ENCODE peak calls at places on chromosomes 6 and 20, in six cellular contexts. One of them, this sample, is unnamed.

GRCh38 chr6:108873971-108874370 is 25.7 kb downstream of the ARMC2 start:
- DNase-seq in heart left ventricle: no peak
- DNase-seq in tibial nerve: no peak
- DNase-seq in stomach: no peak
- DNase-seq in uterus: no peak
- DNase-seq in esophagus squamous epithelium: no peak
- DNase-seq in this sample: no peak

GRCh38 chr6:10759312-10759839 is 11.8 kb downstream of the TMEM14B start:
- DNase-seq in uterus: no peak
- DNase-seq in heart left ventricle: no peak
- DNase-seq in stomach: no peak
- DNase-seq in esophagus squamous epithelium: no peak
- DNase-seq in tibial nerve: no peak
- DNase-seq in this sample: peak

GRCh38 chr6:73180718-73181619 is 44.3 kb downstream of the KHDC1L start:
- DNase-seq in uterus: no peak
- DNase-seq in tibial nerve: no peak
- DNase-seq in esophagus squamous epithelium: no peak
- DNase-seq in heart left ventricle: no peak
- DNase-seq in stomach: no peak
- DNase-seq in this sample: no peak

GRCh38 chr20:54207053-54207742 is 689 bp upstream of the PFDN4 start:
- DNase-seq in uterus: no peak
- DNase-seq in stomach: no peak
- DNase-seq in heart left ventricle: no peak
- DNase-seq in esophagus squamous epithelium: no peak
- DNase-seq in tibial nerve: no peak
- DNase-seq in this sample: no peak

GRCh38 chr6:138970856-138971425 is 17.1 kb downstream of the REPS1 start:
- DNase-seq in tibial nerve: no peak
- DNase-seq in heart left ventricle: peak
- DNase-seq in esophagus squamous epithelium: no peak
- DNase-seq in stomach: no peak
- DNase-seq in uterus: no peak
- DNase-seq in this sample: no peak

GRCh38 chr6:13357551-13358075 is 29.3 kb upstream of the TBC1D7 start:
- DNase-seq in uterus: no peak
- DNase-seq in tibial nerve: no peak
- DNase-seq in esophagus squamous epithelium: no peak
- DNase-seq in heart left ventricle: no peak
- DNase-seq in stomach: no peak
- DNase-seq in this sample: no peak

GRCh38 chr20:53875452-53875851 is 194.9 kb downstream of the BCAS1 start:
- DNase-seq in tibial nerve: no peak
- DNase-seq in heart left ventricle: peak
- DNase-seq in esophagus squamous epithelium: no peak
- DNase-seq in stomach: peak
- DNase-seq in uterus: no peak
- DNase-seq in this sample: peak

GRCh38 chr6:157860505-157860991 is 37.5 kb downstream of the SNX9 start:
- DNase-seq in esophagus squamous epithelium: no peak
- DNase-seq in uterus: no peak
- DNase-seq in tibial nerve: no peak
- DNase-seq in stomach: no peak
- DNase-seq in heart left ventricle: no peak
- DNase-seq in this sample: no peak

GRCh38 chr6:46993846-46994245 is 48.3 kb downstream of the ADGRF1 start:
- DNase-seq in esophagus squamous epithelium: no peak
- DNase-seq in tibial nerve: no peak
- DNase-seq in heart left ventricle: no peak
- DNase-seq in uterus: no peak
- DNase-seq in stomach: no peak
- DNase-seq in this sample: no peak

GRCh38 chr6:39402239-39402751 is 79.8 kb upstream of the KCNK16 start:
- DNase-seq in uterus: peak
- DNase-seq in esophagus squamous epithelium: no peak
- DNase-seq in tibial nerve: no peak
- DNase-seq in stomach: no peak
- DNase-seq in heart left ventricle: no peak
- DNase-seq in this sample: no peak

GRCh38 chr20:25237610-25238318 is 10.1 kb upstream of the PYGB start:
- DNase-seq in heart left ventricle: peak
- DNase-seq in stomach: no peak
- DNase-seq in esophagus squamous epithelium: peak
- DNase-seq in tibial nerve: peak
- DNase-seq in uterus: peak
- DNase-seq in this sample: peak

GRCh38 chr6:151564654-151565053 is 70.8 kb downstream of the CCDC170 start:
- DNase-seq in stomach: no peak
- DNase-seq in esophagus squamous epithelium: no peak
- DNase-seq in heart left ventricle: no peak
- DNase-seq in tibial nerve: no peak
- DNase-seq in uterus: no peak
- DNase-seq in this sample: no peak

GRCh38 chr6:109051301-109051700 is 43.3 kb downstream of the SESN1 start:
- DNase-seq in esophagus squamous epithelium: no peak
- DNase-seq in uterus: no peak
- DNase-seq in tibial nerve: no peak
- DNase-seq in heart left ventricle: no peak
- DNase-seq in stomach: no peak
- DNase-seq in this sample: no peak

GRCh38 chr6:54286141-54286540 is 22.1 kb upstream of the TINAG start:
- DNase-seq in tibial nerve: no peak
- DNase-seq in uterus: no peak
- DNase-seq in heart left ventricle: no peak
- DNase-seq in esophagus squamous epithelium: no peak
- DNase-seq in stomach: no peak
- DNase-seq in this sample: no peak

DNA sequence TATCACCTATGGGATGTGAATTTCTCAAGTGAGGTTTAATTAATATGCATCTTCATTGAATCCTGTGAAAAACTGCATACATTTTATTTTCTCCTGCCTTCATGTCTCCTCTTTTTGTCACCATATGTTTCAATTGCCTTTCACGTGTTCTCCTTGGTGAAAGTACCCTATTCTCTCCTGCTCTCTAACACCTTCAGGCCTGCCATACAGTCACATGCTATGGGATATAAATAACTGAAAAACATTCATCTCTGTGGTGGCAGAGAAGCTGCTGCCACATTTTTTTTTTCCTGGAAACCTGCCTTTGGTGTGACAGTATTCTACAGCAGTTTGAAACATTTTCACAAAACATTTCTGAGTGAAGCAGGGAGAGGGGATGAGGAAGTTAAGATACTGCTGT is 44.7 kb upstream of the FBXL4 start:
- DNase-seq in esophagus squamous epithelium: no peak
- DNase-seq in heart left ventricle: no peak
- DNase-seq in tibial nerve: no peak
- DNase-seq in uterus: no peak
- DNase-seq in stomach: no peak
- DNase-seq in this sample: no peak
- TF ChIP-seq CTCF in esophagus squamous epithelium: no peak
- TF ChIP-seq CTCF in heart left ventricle: no peak
- TF ChIP-seq CTCF in tibial nerve: no peak
- TF ChIP-seq CTCF in uterus: no peak
- TF ChIP-seq CTCF in stomach: no peak
- TF ChIP-seq CTCF in this sample: no peak

GRCh38 chr6:37171970-37172812 is 2.2 kb downstream of the PIM1 start:
- DNase-seq in tibial nerve: peak
- DNase-seq in stomach: peak
- DNase-seq in esophagus squamous epithelium: peak
- DNase-seq in heart left ventricle: peak
- DNase-seq in uterus: peak
- DNase-seq in this sample: peak

GRCh38 chr6:37174515-37175331 is 4.8 kb downstream of the PIM1 start:
- DNase-seq in esophagus squamous epithelium: no peak
- DNase-seq in heart left ventricle: no peak
- DNase-seq in stomach: no peak
- DNase-seq in tibial nerve: no peak
- DNase-seq in uterus: no peak
- DNase-seq in this sample: no peak

GRCh38 chr6:37173573-37174195 is 3.7 kb downstream of the PIM1 start:
- DNase-seq in stomach: no peak
- DNase-seq in uterus: no peak
- DNase-seq in heart left ventricle: no peak
- DNase-seq in tibial nerve: no peak
- DNase-seq in esophagus squamous epithelium: no peak
- DNase-seq in this sample: no peak

GRCh38 chr6:37174196-37174514 is 4.2 kb downstream of the PIM1 start:
- DNase-seq in esophagus squamous epithelium: no peak
- DNase-seq in uterus: no peak
- DNase-seq in tibial nerve: no peak
- DNase-seq in heart left ventricle: no peak
- DNase-seq in stomach: no peak
- DNase-seq in this sample: no peak

DNA sequence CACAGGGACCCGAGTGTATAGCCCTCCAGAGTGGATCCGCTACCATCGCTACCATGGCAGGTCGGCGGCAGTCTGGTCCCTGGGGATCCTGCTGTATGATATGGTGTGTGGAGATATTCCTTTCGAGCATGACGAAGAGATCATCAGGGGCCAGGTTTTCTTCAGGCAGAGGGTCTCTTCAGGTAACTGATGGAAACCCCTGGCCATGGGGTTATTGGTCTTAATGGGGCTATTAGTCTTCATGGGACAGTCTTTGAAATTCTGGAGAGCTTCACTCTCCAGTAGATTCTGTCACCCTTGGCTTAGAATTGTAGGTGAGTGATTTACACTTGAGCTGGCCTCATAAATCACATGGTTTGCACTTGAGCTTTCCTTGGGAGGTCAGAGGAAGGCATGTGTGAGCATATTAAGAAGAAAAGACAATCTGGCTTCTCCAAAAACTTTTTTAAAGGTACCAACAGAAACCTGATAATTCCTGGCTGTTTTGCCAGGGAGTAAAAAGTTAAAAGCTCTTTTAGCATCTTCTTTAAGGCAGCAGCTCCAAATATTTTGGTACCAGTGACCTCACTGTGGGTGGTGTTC is 3.1 kb downstream of the PIM1 start:
- DNase-seq in esophagus squamous epithelium: no peak
- DNase-seq in tibial nerve: no peak
- DNase-seq in uterus: no peak
- DNase-seq in stomach: no peak
- DNase-seq in heart left ventricle: no peak
- DNase-seq in this sample: no peak
- H3K4me3 ChIP-seq in esophagus squamous epithelium: peak
- H3K4me3 ChIP-seq in tibial nerve: no peak
- H3K4me3 ChIP-seq in uterus: no peak
- H3K4me3 ChIP-seq in stomach: peak
- H3K4me3 ChIP-seq in heart left ventricle: peak
- H3K4me3 ChIP-seq in this sample: no peak

GRCh38 chr6:41427642-41428401 is 92.4 kb downstream of the NCR2 start:
- DNase-seq in heart left ventricle: peak
- DNase-seq in stomach: peak
- DNase-seq in uterus: peak
- DNase-seq in tibial nerve: no peak
- DNase-seq in esophagus squamous epithelium: no peak
- DNase-seq in this sample: no peak
- TF ChIP-seq POLR2A in heart left ventricle: no peak
- TF ChIP-seq POLR2A in stomach: no peak
- TF ChIP-seq POLR2A in uterus: peak
- TF ChIP-seq POLR2A in tibial nerve: no peak
- TF ChIP-seq POLR2A in esophagus squamous epithelium: no peak
- TF ChIP-seq POLR2A in this sample: no peak

GRCh38 chr6:113564401-113565161 is 292.6 kb upstream of the MARCKS start:
- DNase-seq in uterus: peak
- DNase-seq in stomach: peak
- DNase-seq in esophagus squamous epithelium: peak
- DNase-seq in heart left ventricle: peak
- DNase-seq in tibial nerve: peak
- DNase-seq in this sample: peak
- TF ChIP-seq CTCF in uterus: no peak
- TF ChIP-seq CTCF in stomach: no peak
- TF ChIP-seq CTCF in esophagus squamous epithelium: no peak
- TF ChIP-seq CTCF in heart left ventricle: no peak
- TF ChIP-seq CTCF in tibial nerve: no peak
- TF ChIP-seq CTCF in this sample: no peak

DNA sequence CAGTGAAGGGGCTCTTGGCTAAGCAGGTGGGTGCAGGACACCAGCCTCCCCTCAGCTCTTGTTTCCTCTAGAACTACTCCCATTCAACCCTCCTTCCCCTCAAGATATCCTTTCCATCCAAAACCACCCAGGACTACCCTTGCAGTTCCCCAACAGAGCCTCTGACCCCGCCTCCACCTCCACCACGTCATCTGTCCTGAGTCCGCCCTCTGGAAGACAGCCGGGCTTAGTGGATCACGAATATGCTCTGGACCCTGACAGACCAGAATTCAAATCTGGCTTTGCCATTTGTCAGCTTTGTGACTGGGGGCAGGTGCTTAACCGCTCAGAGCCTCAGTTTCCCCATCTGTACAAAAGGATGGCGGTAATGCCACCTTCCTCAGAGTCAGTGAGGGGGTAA is 31.4 kb downstream of the TFEB start:
- DNase-seq in esophagus squamous epithelium: no peak
- DNase-seq in tibial nerve: no peak
- DNase-seq in heart left ventricle: no peak
- DNase-seq in uterus: no peak
- DNase-seq in stomach: no peak
- DNase-seq in this sample: no peak
- H3K4me3 ChIP-seq in esophagus squamous epithelium: no peak
- H3K4me3 ChIP-seq in tibial nerve: no peak
- H3K4me3 ChIP-seq in heart left ventricle: no peak
- H3K4me3 ChIP-seq in uterus: no peak
- H3K4me3 ChIP-seq in stomach: no peak
- H3K4me3 ChIP-seq in this sample: no peak

GRCh38 chr6:32894085-32895005 is 40.4 kb downstream of the PSMB9 start:
- DNase-seq in tibial nerve: peak
- DNase-seq in heart left ventricle: peak
- DNase-seq in esophagus squamous epithelium: peak
- DNase-seq in stomach: peak
- DNase-seq in uterus: peak
- DNase-seq in this sample: peak
- TF ChIP-seq POLR2A in tibial nerve: peak
- TF ChIP-seq POLR2A in heart left ventricle: peak
- TF ChIP-seq POLR2A in esophagus squamous epithelium: no peak
- TF ChIP-seq POLR2A in stomach: peak
- TF ChIP-seq POLR2A in uterus: peak
- TF ChIP-seq POLR2A in this sample: no peak

GRCh38 chr20:11832397-11832796 is 85.3 kb upstream of the BTBD3 start:
- DNase-seq in uterus: no peak
- DNase-seq in esophagus squamous epithelium: no peak
- DNase-seq in tibial nerve: no peak
- DNase-seq in heart left ventricle: no peak
- DNase-seq in stomach: no peak
- DNase-seq in this sample: no peak

GRCh38 chr20:11833825-11834224 is 83.9 kb upstream of the BTBD3 start:
- DNase-seq in stomach: no peak
- DNase-seq in heart left ventricle: no peak
- DNase-seq in tibial nerve: no peak
- DNase-seq in esophagus squamous epithelium: no peak
- DNase-seq in uterus: no peak
- DNase-seq in this sample: no peak

GRCh38 chr20:11841972-11842461 is 75.7 kb upstream of the BTBD3 start:
- DNase-seq in tibial nerve: no peak
- DNase-seq in stomach: no peak
- DNase-seq in uterus: no peak
- DNase-seq in esophagus squamous epithelium: no peak
- DNase-seq in heart left ventricle: no peak
- DNase-seq in this sample: no peak

GRCh38 chr20:11843289-11843688 is 74.4 kb upstream of the BTBD3 start:
- DNase-seq in heart left ventricle: no peak
- DNase-seq in esophagus squamous epithelium: no peak
- DNase-seq in stomach: no peak
- DNase-seq in tibial nerve: no peak
- DNase-seq in uterus: no peak
- DNase-seq in this sample: no peak

GRCh38 chr20:11838076-11838636 is 79.5 kb upstream of the BTBD3 start:
- DNase-seq in uterus: no peak
- DNase-seq in esophagus squamous epithelium: no peak
- DNase-seq in heart left ventricle: no peak
- DNase-seq in tibial nerve: no peak
- DNase-seq in stomach: no peak
- DNase-seq in this sample: no peak
- TF ChIP-seq CTCF in uterus: no peak
- TF ChIP-seq CTCF in esophagus squamous epithelium: no peak
- TF ChIP-seq CTCF in heart left ventricle: no peak
- TF ChIP-seq CTCF in tibial nerve: no peak
- TF ChIP-seq CTCF in stomach: no peak
- TF ChIP-seq CTCF in this sample: no peak

This sample was measured in lower leg skin.